ENCODE peak calls at places on chromosome 11, in ten cellular contexts. B, Q, Y, R, F, L, M, A, S and E are unnamed samples.

GRCh38 chr11:11569936-11570491 is 51.8 kb downstream of the GALNT18 start:
- DNase-seq in S (peak; percentile 28), L (peak; percentile 70), A (no peak), Q (peak; percentile 58), M (peak; percentile 83), F (peak; percentile 84), R (peak; percentile 27), B (peak; percentile 88), Y (peak; percentile 45), E (peak; percentile 29)

GRCh38 chr11:86046111-86046510 is 22.8 kb downstream of the PICALM start:
- DNase-seq in M (no peak), Q (no peak), Y (no peak), F (no peak), A (no peak), L (no peak), S (no peak), B (no peak), R (no peak), E (no peak)

GRCh38 chr11:122655527-122656072 is at the start of gene UBASH3B:
- DNase-seq in L (peak; percentile 89), S (peak; percentile 48), B (peak; percentile 79), M (peak; percentile 82), Q (peak; percentile 69), F (peak; percentile 75), Y (peak; percentile 86), R (peak; percentile 88), A (peak; percentile 84), E (peak; percentile 69)

GRCh38 chr11:63985812-63986155 is 454 bp upstream of the OTUB1 start:
- DNase-seq in F (no peak), M (no peak), Q (no peak), A (no peak), Y (no peak), L (peak; percentile 81), R (no peak), B (no peak), S (no peak), E (no peak)

GRCh38 chr11:102244681-102245409 is 72.4 kb upstream of the BIRC3 start:
- DNase-seq in L (no peak), A (no peak), Y (no peak), M (no peak), R (peak; percentile 67), F (no peak), S (no peak), Q (no peak), B (no peak), E (no peak)

GRCh38 chr11:65506770-65507485 is 8.1 kb downstream of the MALAT1 start:
- DNase-seq in R (peak; percentile 96), S (no peak), Y (peak; percentile 77), F (peak; percentile 38), M (peak; percentile 81), B (peak; percentile 64), A (peak; percentile 64), L (peak; percentile 67), Q (peak; percentile 59), E (peak; percentile 83)

GRCh38 chr11:47447906-47448305 is 1.0 kb downstream of the RAPSN start:
- DNase-seq in Q (no peak), R (no peak), Y (no peak), S (no peak), B (no peak), L (no peak), F (no peak), M (no peak), A (no peak), E (no peak)

GRCh38 chr11:127733552-127733951 is 733.0 kb upstream of the KIRREL3 start:
- DNase-seq in F (peak; percentile 31), Y (no peak), B (no peak), R (no peak), L (no peak), S (no peak), A (peak; percentile 23), M (no peak), Q (no peak), E (no peak)

GRCh38 chr11:11065396-11065795 is 207.5 kb upstream of the ZBED5 start:
- DNase-seq in F (no peak), S (no peak), B (no peak), R (no peak), M (no peak), Q (no peak), A (no peak), Y (no peak), L (no peak), E (no peak)

DNA sequence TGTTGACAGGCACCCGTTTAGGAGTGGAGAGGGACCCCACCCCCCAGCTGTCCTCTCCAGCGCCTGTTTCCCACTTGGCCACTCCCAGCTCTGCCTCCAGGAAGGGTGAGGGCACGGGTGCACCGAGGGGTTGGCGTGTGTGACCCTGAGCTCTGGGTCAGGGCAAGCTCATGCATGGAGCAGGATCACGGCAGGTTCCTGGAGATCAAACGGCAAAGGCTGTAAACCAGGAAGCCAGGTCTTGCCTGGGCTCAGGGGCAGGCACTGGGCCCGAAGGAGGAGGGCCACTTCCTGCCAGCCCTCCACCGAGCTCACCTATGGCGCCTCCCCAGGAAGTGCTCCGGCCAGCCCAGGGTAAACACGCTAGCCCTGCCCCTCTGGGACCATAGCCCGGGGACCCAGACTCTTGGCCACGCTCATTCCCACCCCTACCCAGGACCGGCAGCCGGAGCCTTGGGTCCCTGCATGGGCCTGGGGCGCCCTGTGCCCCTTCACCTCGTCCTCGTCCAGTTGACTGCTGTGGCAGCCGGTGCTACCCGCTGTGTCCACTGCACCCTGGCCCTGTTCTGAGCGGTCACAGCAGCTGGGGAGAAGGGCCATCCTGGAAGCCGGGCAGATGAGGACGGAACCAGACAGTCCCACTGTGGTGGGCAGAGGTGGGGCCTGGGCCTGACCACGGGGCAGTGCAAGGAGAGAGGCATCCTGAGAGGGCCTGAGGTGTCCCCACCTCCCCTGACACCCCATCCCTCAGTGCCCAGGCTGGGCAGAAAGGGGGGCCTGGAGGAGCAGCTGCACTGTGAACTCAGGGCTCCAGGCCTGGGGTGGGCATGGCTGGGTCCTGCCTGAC is 1.0 kb upstream of the EPS8L2 start:
- DNase-seq in F (no peak), B (no peak), A (no peak), R (no peak), Q (no peak), M (no peak), L (peak; percentile 91), Y (peak; percentile 90), S (no peak), E (no peak)
- H3K4me3 ChIP-seq in F (no peak overlapping the region), B (peak overlapping the region; percentile 63), A (no peak overlapping the region), R (no peak overlapping the region), Q (peak overlapping the region; percentile 43), M (no peak overlapping the region), L (peak overlapping the region; percentile 58), Y (peak overlapping the region; percentile 71), S (peak overlapping the region; percentile 43), E (peak overlapping the region; percentile 56)

GRCh38 chr11:3381794-3382193 is 2.8 kb upstream of the ZNF195 start:
- DNase-seq in M (no peak), S (no peak), L (no peak), F (no peak), B (no peak), R (no peak), A (no peak), Y (no peak), Q (no peak), E (no peak)

GRCh38 chr11:3382613-3383275 is 3.8 kb upstream of the ZNF195 start:
- DNase-seq in Y (peak; percentile 60), F (no peak), Q (no peak), L (no peak), M (no peak), A (no peak), S (no peak), B (no peak), R (no peak), E (no peak)

GRCh38 chr11:3380706-3381570 is 2.0 kb upstream of the ZNF195 start:
- DNase-seq in L (no peak), M (no peak), Y (peak; percentile 30), Q (no peak), B (peak; percentile 23), A (peak; percentile 79), F (no peak), S (no peak), R (peak; percentile 4), E (no peak)

GRCh38 chr11:3375552-3375951 is 3.4 kb downstream of the ZNF195 start:
- DNase-seq in Q (no peak), B (no peak), M (no peak), S (no peak), R (peak; percentile 4), L (no peak), A (no peak), Y (no peak), F (no peak), E (no peak)

GRCh38 chr11:3378426-3379423 is at the start of gene ZNF195:
- DNase-seq in Y (peak; percentile 100), Q (peak; percentile 99), B (peak; percentile 100), F (peak; percentile 98), S (peak; percentile 99), A (peak; percentile 98), R (peak; percentile 91), L (peak; percentile 99), M (peak; percentile 99), E (peak; percentile 90)
- TF ChIP-seq CTCF in Y (no peak), Q (no peak), B (no peak), F (no peak), S (no peak), A (no peak), R (no peak), L (no peak), M (peak; percentile 11), E (no peak)

DNA sequence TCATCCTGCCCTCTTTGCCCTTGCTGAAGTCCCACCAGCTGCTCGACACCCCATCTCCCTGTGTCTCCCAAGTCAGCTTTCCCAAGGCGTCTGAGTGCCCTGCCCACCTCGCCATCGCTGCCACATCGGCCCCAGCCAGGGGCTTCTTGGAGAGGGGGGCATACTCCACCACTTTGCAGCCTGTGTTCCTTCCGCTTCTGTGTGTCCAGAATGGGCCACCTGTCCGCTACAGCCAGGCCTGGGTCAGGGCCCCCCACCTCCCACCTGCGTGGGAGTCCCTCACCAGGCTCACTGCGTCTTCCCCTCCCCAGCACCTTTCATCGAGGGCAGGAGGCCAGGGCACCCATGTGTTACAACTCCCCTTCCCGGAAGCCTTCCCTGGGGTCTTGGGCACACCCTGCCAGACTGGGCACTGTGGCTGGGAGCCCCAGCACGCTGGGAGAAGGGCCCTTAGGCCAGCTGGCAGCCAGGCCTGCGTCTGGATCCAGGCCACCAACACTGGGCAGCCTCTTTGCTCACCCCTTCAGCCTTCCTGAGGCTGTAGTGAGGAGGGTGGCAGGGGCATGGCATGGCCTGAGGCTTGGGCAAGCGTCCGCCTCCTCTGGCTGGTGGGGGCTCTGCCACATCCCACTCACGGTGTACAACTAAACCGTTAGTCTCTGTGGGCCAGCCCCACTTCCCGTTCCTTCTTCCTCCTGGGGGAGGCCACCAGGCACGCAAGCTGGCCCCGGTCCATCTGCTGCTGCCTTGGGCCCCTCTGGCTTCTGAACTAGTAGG is 13.4 kb downstream of the CPT1A start:
- DNase-seq in M (no peak), B (no peak), Q (no peak), Y (no peak), S (no peak), R (no peak), F (no peak), A (no peak), L (no peak), E (no peak)
- H3K4me3 ChIP-seq in M (no peak overlapping the region), B (no peak overlapping the region), Q (no peak overlapping the region), Y (no peak overlapping the region), S (no peak overlapping the region), R (no peak overlapping the region), F (no peak overlapping the region), A (no peak overlapping the region), L (no peak overlapping the region), E (no peak overlapping the region)

DNA sequence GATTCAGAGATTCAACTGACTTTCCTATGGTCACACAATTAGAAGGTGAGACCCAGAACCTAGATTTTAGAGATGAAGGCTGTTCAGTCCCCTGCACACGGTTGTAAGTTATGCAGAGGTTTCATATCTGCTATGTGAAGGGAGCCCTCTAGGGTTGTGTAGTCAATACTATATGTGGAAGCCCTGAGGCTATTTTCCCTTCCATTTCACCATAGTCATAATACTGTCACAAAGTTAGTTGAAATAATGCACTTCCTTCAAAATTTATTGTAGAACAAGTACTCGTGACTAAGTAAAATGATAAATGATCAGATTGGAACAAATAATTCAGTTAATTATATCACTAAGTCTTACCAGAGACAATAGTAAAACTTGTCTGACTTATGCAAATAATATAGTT is 48.8 kb downstream of the ENDOD1 start:
- DNase-seq in S (no peak), F (no peak), M (no peak), L (no peak), Q (no peak), A (peak; percentile 18), B (no peak), R (no peak), Y (no peak), E (no peak)
- TF ChIP-seq CTCF in S (peak; percentile 22), F (no peak), M (peak; percentile 35), L (peak; percentile 24), Q (peak; percentile 40), A (peak; percentile 26), B (peak; percentile 20), R (peak; percentile 27), Y (peak; percentile 11), E (no peak)